ENCODE peak calls at places on chromosomes 2 and 18, in ten cellular contexts. J is neuronal stem cell; P is AG08395; Y is stimulated activated CD4-positive, alpha-beta T cell treated with anti-CD3 and anti-CD28 coated beads, Interleukin-15, amount 100 ng/mL, for 1 hour; Z is A549; T is C1 segment of cervical spinal cord; E is Right ventricle myocardium superior; N is effector memory CD8-positive, alpha-beta T cell; M is sigmoid colon; G is SW480. F is an unnamed sample.

GRCh38 chr18:51537487-51537886 is 340.0 kb upstream of the MEX3C start:
- DNase-seq in J (peak), P (no peak), Y (no peak), Z (no peak), T (no peak), E (peak), N (no peak), M (no peak), G (peak), F (no peak)

GRCh38 chr18:70288851-70289328 is at the start of gene SOCS6:
- DNase-seq in J (peak), P (peak), Y (peak), Z (no peak), T (peak), E (peak), N (no peak), M (peak), G (peak), F (peak)

GRCh38 chr2:170189757-170190156 is 11.8 kb downstream of the MYO3B start:
- DNase-seq in J (no peak), P (no peak), Y (no peak), Z (no peak), T (no peak), E (no peak), N (no peak), M (no peak), G (no peak), F (no peak)

GRCh38 chr18:22428672-22429071 is 11.0 kb upstream of the CTAGE1 start:
- DNase-seq in J (no peak), P (no peak), Y (no peak), Z (no peak), T (no peak), E (no peak), N (no peak), M (no peak), G (no peak), F (no peak)

GRCh38 chr2:24075259-24075658 is 867 bp downstream of the SF3B6 start:
- DNase-seq in J (no peak), P (no peak), Y (no peak), Z (no peak), T (no peak), E (no peak), N (no peak), M (no peak), G (no peak), F (no peak)

GRCh38 chr2:185137700-185138099 is 539.4 kb downstream of the ZNF804A start:
- DNase-seq in J (no peak), P (no peak), Y (no peak), Z (no peak), T (peak), E (no peak), N (no peak), M (no peak), G (no peak), F (no peak)

GRCh38 chr2:128525653-128526052 is 207.0 kb upstream of the HS6ST1 start:
- DNase-seq in J (no peak), P (no peak), Y (no peak), Z (no peak), T (no peak), E (no peak), N (no peak), M (no peak), G (no peak), F (no peak)

GRCh38 chr18:904135-905090 is at the start of gene ADCYAP1:
- DNase-seq in J (no peak), P (no peak), Y (no peak), Z (no peak), T (no peak), E (no peak), N (no peak), M (no peak), G (no peak), F (no peak)

GRCh38 chr2:226211439-226211838 is 588.2 kb downstream of the IRS1 start:
- DNase-seq in J (no peak), P (peak), Y (no peak), Z (no peak), T (no peak), E (no peak), N (no peak), M (no peak), G (no peak), F (no peak)

GRCh38 chr2:979286-979928 is 28.8 kb downstream of the SNTG2 start:
- DNase-seq in J (no peak), P (no peak), Y (no peak), Z (no peak), T (no peak), E (no peak), N (no peak), M (no peak), G (no peak), F (no peak)

GRCh38 chr2:204436267-204436666 is 109.0 kb upstream of the PARD3B start:
- DNase-seq in J (no peak), P (no peak), Y (no peak), Z (no peak), T (no peak), E (no peak), N (no peak), M (no peak), G (no peak), F (no peak)

GRCh38 chr2:174332607-174333001 is 2.1 kb upstream of the SP9 start:
- DNase-seq in J (no peak), P (no peak), Y (no peak), Z (no peak), T (no peak), E (no peak), N (no peak), M (no peak), G (no peak), F (no peak)

GRCh38 chr2:111057045-111057444 is 63.7 kb upstream of the BCL2L11 start:
- DNase-seq in J (no peak), P (no peak), Y (no peak), Z (no peak), T (no peak), E (no peak), N (no peak), M (no peak), G (no peak), F (no peak)